ENCODE peak calls at places on chromosome 1, in eight cellular contexts. One of them, this sample, is unnamed.

GRCh38 chr1:219265026-219265515 is 91.4 kb downstream of the LYPLAL1 start:
- DNase-seq in glutamatergic neuron: no peak
- DNase-seq in GM13977: no peak
- DNase-seq in NCI-H2029 treated with DMSO at 0.1 percent for 48 hours: no peak
- DNase-seq in activated T-cell treated with anti-CD3 and anti-CD28 coated beads for 24 hours: no peak
- DNase-seq in NCI-H2081: peak
- DNase-seq in NCI-H1092: no peak
- DNase-seq in stimulated activated CD4-positive, alpha-beta T cell treated with anti-CD3 and anti-CD28 coated beads, TNF-alpha, amount 100 ng/mL, for 24 hours: no peak
- DNase-seq in this sample: no peak

GRCh38 chr1:236495359-236496120 is 28.2 kb upstream of the LGALS8 start:
- DNase-seq in glutamatergic neuron: no peak
- DNase-seq in GM13977: no peak
- DNase-seq in NCI-H2029 treated with DMSO at 0.1 percent for 48 hours: peak
- DNase-seq in activated T-cell treated with anti-CD3 and anti-CD28 coated beads for 24 hours: no peak
- DNase-seq in NCI-H2081: peak
- DNase-seq in NCI-H1092: no peak
- DNase-seq in stimulated activated CD4-positive, alpha-beta T cell treated with anti-CD3 and anti-CD28 coated beads, TNF-alpha, amount 100 ng/mL, for 24 hours: no peak
- DNase-seq in this sample: no peak

GRCh38 chr1:46068525-46068924 is 63.9 kb downstream of the PIK3R3 start:
- DNase-seq in glutamatergic neuron: no peak
- DNase-seq in GM13977: no peak
- DNase-seq in NCI-H2029 treated with DMSO at 0.1 percent for 48 hours: no peak
- DNase-seq in activated T-cell treated with anti-CD3 and anti-CD28 coated beads for 24 hours: no peak
- DNase-seq in NCI-H2081: no peak
- DNase-seq in NCI-H1092: no peak
- DNase-seq in stimulated activated CD4-positive, alpha-beta T cell treated with anti-CD3 and anti-CD28 coated beads, TNF-alpha, amount 100 ng/mL, for 24 hours: no peak
- DNase-seq in this sample: no peak

GRCh38 chr1:178434899-178435298 is 61.9 kb downstream of the CLEC20A start:
- DNase-seq in glutamatergic neuron: no peak
- DNase-seq in GM13977: no peak
- DNase-seq in NCI-H2029 treated with DMSO at 0.1 percent for 48 hours: no peak
- DNase-seq in activated T-cell treated with anti-CD3 and anti-CD28 coated beads for 24 hours: no peak
- DNase-seq in NCI-H2081: no peak
- DNase-seq in NCI-H1092: no peak
- DNase-seq in stimulated activated CD4-positive, alpha-beta T cell treated with anti-CD3 and anti-CD28 coated beads, TNF-alpha, amount 100 ng/mL, for 24 hours: no peak
- DNase-seq in this sample: no peak

GRCh38 chr1:22921452-22922126 is 51.1 kb downstream of the LACTBL1 start:
- DNase-seq in glutamatergic neuron: no peak
- DNase-seq in GM13977: no peak
- DNase-seq in NCI-H2029 treated with DMSO at 0.1 percent for 48 hours: no peak
- DNase-seq in activated T-cell treated with anti-CD3 and anti-CD28 coated beads for 24 hours: no peak
- DNase-seq in NCI-H2081: no peak
- DNase-seq in NCI-H1092: no peak
- DNase-seq in stimulated activated CD4-positive, alpha-beta T cell treated with anti-CD3 and anti-CD28 coated beads, TNF-alpha, amount 100 ng/mL, for 24 hours: no peak
- DNase-seq in this sample: no peak

GRCh38 chr1:240271081-240271480 is 179.4 kb downstream of the FMN2 start:
- DNase-seq in glutamatergic neuron: no peak
- DNase-seq in GM13977: no peak
- DNase-seq in NCI-H2029 treated with DMSO at 0.1 percent for 48 hours: no peak
- DNase-seq in activated T-cell treated with anti-CD3 and anti-CD28 coated beads for 24 hours: no peak
- DNase-seq in NCI-H2081: no peak
- DNase-seq in NCI-H1092: no peak
- DNase-seq in stimulated activated CD4-positive, alpha-beta T cell treated with anti-CD3 and anti-CD28 coated beads, TNF-alpha, amount 100 ng/mL, for 24 hours: no peak
- DNase-seq in this sample: no peak

GRCh38 chr1:952201-952600 is 6.9 kb downstream of the NOC2L start:
- DNase-seq in glutamatergic neuron: no peak
- DNase-seq in GM13977: no peak
- DNase-seq in NCI-H2029 treated with DMSO at 0.1 percent for 48 hours: no peak
- DNase-seq in activated T-cell treated with anti-CD3 and anti-CD28 coated beads for 24 hours: no peak
- DNase-seq in NCI-H2081: no peak
- DNase-seq in NCI-H1092: no peak
- DNase-seq in stimulated activated CD4-positive, alpha-beta T cell treated with anti-CD3 and anti-CD28 coated beads, TNF-alpha, amount 100 ng/mL, for 24 hours: no peak
- DNase-seq in this sample: no peak

GRCh38 chr1:31583082-31583994 is 7.0 kb downstream of the TINAGL1 start:
- DNase-seq in glutamatergic neuron: no peak
- DNase-seq in GM13977: no peak
- DNase-seq in NCI-H2029 treated with DMSO at 0.1 percent for 48 hours: no peak
- DNase-seq in activated T-cell treated with anti-CD3 and anti-CD28 coated beads for 24 hours: no peak
- DNase-seq in NCI-H2081: no peak
- DNase-seq in NCI-H1092: no peak
- DNase-seq in stimulated activated CD4-positive, alpha-beta T cell treated with anti-CD3 and anti-CD28 coated beads, TNF-alpha, amount 100 ng/mL, for 24 hours: no peak
- DNase-seq in this sample: no peak

GRCh38 chr1:230274254-230274653 is 151.9 kb downstream of the PGBD5 start:
- DNase-seq in glutamatergic neuron: no peak
- DNase-seq in GM13977: no peak
- DNase-seq in NCI-H2029 treated with DMSO at 0.1 percent for 48 hours: no peak
- DNase-seq in activated T-cell treated with anti-CD3 and anti-CD28 coated beads for 24 hours: no peak
- DNase-seq in NCI-H2081: no peak
- DNase-seq in NCI-H1092: no peak
- DNase-seq in stimulated activated CD4-positive, alpha-beta T cell treated with anti-CD3 and anti-CD28 coated beads, TNF-alpha, amount 100 ng/mL, for 24 hours: no peak
- DNase-seq in this sample: no peak

GRCh38 chr1:164771568-164772350 is 212.8 kb downstream of the PBX1 start:
- DNase-seq in glutamatergic neuron: peak
- DNase-seq in GM13977: no peak
- DNase-seq in NCI-H2029 treated with DMSO at 0.1 percent for 48 hours: no peak
- DNase-seq in activated T-cell treated with anti-CD3 and anti-CD28 coated beads for 24 hours: no peak
- DNase-seq in NCI-H2081: no peak
- DNase-seq in NCI-H1092: no peak
- DNase-seq in stimulated activated CD4-positive, alpha-beta T cell treated with anti-CD3 and anti-CD28 coated beads, TNF-alpha, amount 100 ng/mL, for 24 hours: no peak
- DNase-seq in this sample: peak

GRCh38 chr1:112399456-112399855 is 3.4 kb downstream of the CTTNBP2NL start:
- DNase-seq in glutamatergic neuron: no peak
- DNase-seq in GM13977: peak
- DNase-seq in NCI-H2029 treated with DMSO at 0.1 percent for 48 hours: no peak
- DNase-seq in activated T-cell treated with anti-CD3 and anti-CD28 coated beads for 24 hours: no peak
- DNase-seq in NCI-H2081: no peak
- DNase-seq in NCI-H1092: no peak
- DNase-seq in stimulated activated CD4-positive, alpha-beta T cell treated with anti-CD3 and anti-CD28 coated beads, TNF-alpha, amount 100 ng/mL, for 24 hours: no peak
- DNase-seq in this sample: no peak

GRCh38 chr1:200262326-200262965 is 147.4 kb downstream of the ZNF281 start:
- DNase-seq in glutamatergic neuron: no peak
- DNase-seq in GM13977: peak
- DNase-seq in NCI-H2029 treated with DMSO at 0.1 percent for 48 hours: no peak
- DNase-seq in activated T-cell treated with anti-CD3 and anti-CD28 coated beads for 24 hours: no peak
- DNase-seq in NCI-H2081: no peak
- DNase-seq in NCI-H1092: no peak
- DNase-seq in stimulated activated CD4-positive, alpha-beta T cell treated with anti-CD3 and anti-CD28 coated beads, TNF-alpha, amount 100 ng/mL, for 24 hours: peak
- DNase-seq in this sample: no peak

GRCh38 chr1:9275567-9276034 is 17.1 kb upstream of the SPSB1 start:
- DNase-seq in glutamatergic neuron: no peak
- DNase-seq in GM13977: peak
- DNase-seq in NCI-H2029 treated with DMSO at 0.1 percent for 48 hours: no peak
- DNase-seq in activated T-cell treated with anti-CD3 and anti-CD28 coated beads for 24 hours: peak
- DNase-seq in NCI-H2081: no peak
- DNase-seq in NCI-H1092: no peak
- DNase-seq in stimulated activated CD4-positive, alpha-beta T cell treated with anti-CD3 and anti-CD28 coated beads, TNF-alpha, amount 100 ng/mL, for 24 hours: peak
- DNase-seq in this sample: no peak

GRCh38 chr1:67214420-67215174 is 48.3 kb downstream of the IL23R start:
- DNase-seq in glutamatergic neuron: no peak
- DNase-seq in GM13977: no peak
- DNase-seq in NCI-H2029 treated with DMSO at 0.1 percent for 48 hours: no peak
- DNase-seq in activated T-cell treated with anti-CD3 and anti-CD28 coated beads for 24 hours: peak
- DNase-seq in NCI-H2081: no peak
- DNase-seq in NCI-H1092: no peak
- DNase-seq in stimulated activated CD4-positive, alpha-beta T cell treated with anti-CD3 and anti-CD28 coated beads, TNF-alpha, amount 100 ng/mL, for 24 hours: no peak
- DNase-seq in this sample: peak

GRCh38 chr1:61754545-61754944 is 12.3 kb downstream of the PATJ start:
- DNase-seq in glutamatergic neuron: no peak
- DNase-seq in GM13977: no peak
- DNase-seq in NCI-H2029 treated with DMSO at 0.1 percent for 48 hours: no peak
- DNase-seq in activated T-cell treated with anti-CD3 and anti-CD28 coated beads for 24 hours: no peak
- DNase-seq in NCI-H2081: no peak
- DNase-seq in NCI-H1092: no peak
- DNase-seq in stimulated activated CD4-positive, alpha-beta T cell treated with anti-CD3 and anti-CD28 coated beads, TNF-alpha, amount 100 ng/mL, for 24 hours: no peak
- DNase-seq in this sample: no peak

GRCh38 chr1:205812271-205812877 is 624 bp downstream of the SLC41A1 start:
- DNase-seq in glutamatergic neuron: peak
- DNase-seq in GM13977: peak
- DNase-seq in NCI-H2029 treated with DMSO at 0.1 percent for 48 hours: no peak
- DNase-seq in activated T-cell treated with anti-CD3 and anti-CD28 coated beads for 24 hours: no peak
- DNase-seq in NCI-H2081: no peak
- DNase-seq in NCI-H1092: no peak
- DNase-seq in stimulated activated CD4-positive, alpha-beta T cell treated with anti-CD3 and anti-CD28 coated beads, TNF-alpha, amount 100 ng/mL, for 24 hours: peak
- DNase-seq in this sample: peak

GRCh38 chr1:9822490-9822889 is 1.3 kb downstream of the CLSTN1 start:
- DNase-seq in glutamatergic neuron: no peak
- DNase-seq in GM13977: no peak
- DNase-seq in NCI-H2029 treated with DMSO at 0.1 percent for 48 hours: no peak
- DNase-seq in activated T-cell treated with anti-CD3 and anti-CD28 coated beads for 24 hours: no peak
- DNase-seq in NCI-H2081: no peak
- DNase-seq in NCI-H1092: no peak
- DNase-seq in stimulated activated CD4-positive, alpha-beta T cell treated with anti-CD3 and anti-CD28 coated beads, TNF-alpha, amount 100 ng/mL, for 24 hours: no peak
- DNase-seq in this sample: no peak

This sample was measured in cardiac muscle cell.